ENCODE peak calls at places on chromosomes 12 and 14, in ten cellular contexts. B is brain microvascular endothelial cell, E is GM13977, U is activated T-cell treated with anti-CD3 and anti-CD28 coated beads for 1 hour, T is kidney tubule cell, W is IMR-90, Q is C1 segment of cervical spinal cord, A is HL-60, L is amniotic stem cell, Y is GM23338. F is an unnamed sample.

GRCh38 chr14:34604990-34605389 is 25.0 kb downstream of the SNX6 start:
- DNase-seq in B (no peak), E (no peak), U (no peak), T (no peak), W (peak), Q (no peak), A (no peak), L (no peak), Y (no peak), F (no peak)

GRCh38 chr14:81655423-81656314 is 122.0 kb upstream of the SEL1L start:
- DNase-seq in B (no peak), E (no peak), U (no peak), T (peak), W (no peak), Q (no peak), A (no peak), L (no peak), Y (peak), F (no peak)

GRCh38 chr14:64114166-64114565 is 180.0 kb downstream of the ESR2 start:
- DNase-seq in B (peak), E (no peak), U (no peak), T (no peak), W (peak), Q (no peak), A (peak), L (no peak), Y (peak), F (no peak)

GRCh38 chr12:115228434-115228833 is 544.5 kb upstream of the TBX3 start:
- DNase-seq in B (no peak), E (no peak), U (no peak), T (no peak), W (no peak), Q (no peak), A (no peak), L (no peak), Y (no peak), F (no peak)

GRCh38 chr12:2017724-2018337 is 13.6 kb upstream of the DCP1B start:
- DNase-seq in B (no peak), E (no peak), U (no peak), T (no peak), W (peak), Q (no peak), A (no peak), L (no peak), Y (no peak), F (no peak)

GRCh38 chr12:21998782-21999181 is 47.2 kb upstream of the CMAS start:
- DNase-seq in B (no peak), E (no peak), U (no peak), T (no peak), W (no peak), Q (no peak), A (no peak), L (no peak), Y (no peak), F (no peak)

GRCh38 chr12:30440826-30441602 is 254.7 kb downstream of the IPO8 start:
- DNase-seq in B (peak), E (no peak), U (no peak), T (no peak), W (peak), Q (no peak), A (no peak), L (no peak), Y (peak), F (no peak)

GRCh38 chr12:132356686-132357622 is 27.6 kb upstream of the GALNT9 start:
- DNase-seq in B (peak), E (no peak), U (no peak), T (peak), W (peak), Q (no peak), A (no peak), L (no peak), Y (no peak), F (peak)

GRCh38 chr12:38919191-38919590 is 13.8 kb upstream of the CPNE8 start:
- DNase-seq in B (no peak), E (no peak), U (no peak), T (peak), W (no peak), Q (no peak), A (no peak), L (no peak), Y (no peak), F (no peak)

GRCh38 chr12:50055831-50056628 is 1.4 kb upstream of the ASIC1 start:
- DNase-seq in B (no peak), E (peak), U (peak), T (peak), W (peak), Q (peak), A (peak), L (no peak), Y (peak), F (peak)

GRCh38 chr12:130879212-130879686 is 7.4 kb downstream of the RAN start:
- DNase-seq in B (no peak), E (peak), U (no peak), T (no peak), W (no peak), Q (no peak), A (no peak), L (no peak), Y (peak), F (peak)

GRCh38 chr12:93967454-93967853 is 180.9 kb upstream of the PLXNC1 start:
- DNase-seq in B (no peak), E (no peak), U (no peak), T (no peak), W (no peak), Q (no peak), A (no peak), L (no peak), Y (no peak), F (no peak)

GRCh38 chr12:124002021-124002640 is 29.1 kb downstream of the ZNF664 start:
- DNase-seq in B (no peak), E (no peak), U (no peak), T (no peak), W (no peak), Q (no peak), A (no peak), L (no peak), Y (no peak), F (no peak)

GRCh38 chr14:42047421-42048045 is 440.9 kb downstream of the LRFN5 start:
- DNase-seq in B (no peak), E (no peak), U (no peak), T (no peak), W (peak), Q (no peak), A (no peak), L (no peak), Y (no peak), F (no peak)

GRCh38 chr12:92921877-92922276 is 7.2 kb downstream of the EEA1 start:
- DNase-seq in B (no peak), E (peak), U (no peak), T (no peak), W (no peak), Q (no peak), A (no peak), L (no peak), Y (no peak), F (no peak)

GRCh38 chr14:60933920-60934655 is 46.8 kb downstream of the TRMT5 start:
- DNase-seq in B (no peak), E (no peak), U (no peak), T (no peak), W (no peak), Q (no peak), A (no peak), L (no peak), Y (peak), F (no peak)

GRCh38 chr12:63849641-63850040 is 5.1 kb downstream of the SRGAP1 start:
- DNase-seq in B (no peak), E (no peak), U (no peak), T (no peak), W (no peak), Q (no peak), A (no peak), L (no peak), Y (no peak), F (no peak)

GRCh38 chr12:5784626-5785130 is 160.4 kb downstream of the ANO2 start:
- DNase-seq in B (no peak), E (no peak), U (no peak), T (no peak), W (no peak), Q (no peak), A (no peak), L (no peak), Y (no peak), F (no peak)

GRCh38 chr14:24826390-24826789 is 192.4 kb upstream of the GZMB start:
- DNase-seq in B (no peak), E (no peak), U (no peak), T (no peak), W (no peak), Q (no peak), A (no peak), L (no peak), Y (no peak), F (no peak)

F was measured in stimulated activated naive CD8-positive, alpha-beta T cell treated with anti-CD3 and anti-CD28 coated beads, Interleukin-15, Interleukin-2, amounts not matched to agents 100 U/mL and 50 U/mL, for 24 hours.